ENCODE peak calls at places on chromosomes 6 and 20, in seven cellular contexts. B is heart left ventricle; Z is CD4-positive, alpha-beta T cell; Q is neural progenitor cell; R is RWPE1; T is cardiac muscle cell; O is OCI-LY7. A is an unnamed sample.

GRCh38 chr6:39902136-39902535 is 32.1 kb downstream of the MOCS1 start:
- DNase-seq in Z (no peak), T (no peak), Q (no peak), B (no peak), O (no peak), R (no peak), A (no peak)

GRCh38 chr6:26594730-26595632 is 1.8 kb upstream of the ABT1 start:
- DNase-seq in R (peak), Z (no peak), T (no peak), Q (peak), B (no peak), O (no peak), A (no peak)

GRCh38 chr20:22001886-22002285 is 296.4 kb downstream of the PAX1 start:
- DNase-seq in R (no peak), B (no peak), T (no peak), Z (no peak), O (no peak), Q (no peak), A (no peak)

GRCh38 chr20:53789913-53790675 is 196.5 kb upstream of the ZNF217 start:
- DNase-seq in Q (no peak), R (no peak), O (no peak), T (no peak), Z (no peak), B (no peak), A (no peak)

GRCh38 chr6:149480502-149481280 is 4.1 kb downstream of the ZC3H12D start:
- DNase-seq in R (no peak), B (no peak), Q (no peak), Z (peak), O (peak), T (no peak), A (no peak)

GRCh38 chr6:128361378-128361777 is 159.0 kb downstream of the PTPRK start:
- DNase-seq in R (no peak), T (no peak), Q (no peak), Z (no peak), B (no peak), O (no peak), A (no peak)

GRCh38 chr6:149450679-149451360 is 34.0 kb downstream of the ZC3H12D start:
- DNase-seq in B (peak), R (no peak), O (no peak), Q (peak), Z (no peak), T (no peak), A (peak)

GRCh38 chr20:32463642-32464400 is 105.7 kb downstream of the ASXL1 start:
- DNase-seq in Z (no peak), Q (peak), O (no peak), B (no peak), R (no peak), T (peak), A (peak)

GRCh38 chr6:26172496-26172958 is 85.3 kb downstream of the HFE start:
- DNase-seq in T (peak), Z (peak), Q (peak), B (no peak), R (no peak), O (peak), A (no peak)

GRCh38 chr6:113873043-113873667 is 16.0 kb downstream of the MARCKS start:
- DNase-seq in R (no peak), T (no peak), Z (no peak), B (peak), O (peak), Q (no peak), A (no peak)

GRCh38 chr20:25148181-25148981 is 47.1 kb upstream of the ENTPD6 start:
- DNase-seq in B (no peak), Q (peak), R (peak), T (peak), O (no peak), Z (peak), A (no peak)

GRCh38 chr20:37379967-37380828 is 34.3 kb downstream of the SRC start:
- DNase-seq in R (no peak), Q (no peak), Z (no peak), O (no peak), B (no peak), T (no peak), A (no peak)

GRCh38 chr6:150690681-150691080 is 91.0 kb downstream of the PLEKHG1 start:
- DNase-seq in O (no peak), R (no peak), Z (no peak), B (no peak), T (no peak), Q (peak), A (no peak)

GRCh38 chr6:73704798-73705197 is 8.8 kb downstream of the CD109 start:
- DNase-seq in O (no peak), R (no peak), B (no peak), T (no peak), Q (no peak), Z (no peak), A (no peak)

GRCh38 chr6:5469101-5469846 is 208.0 kb downstream of the FARS2 start:
- DNase-seq in R (no peak), T (peak), O (no peak), Z (no peak), B (no peak), Q (peak), A (no peak)

GRCh38 chr6:166751051-166751595 is 124.1 kb upstream of the RPS6KA2 start:
- DNase-seq in R (no peak), O (peak), B (no peak), Q (peak), Z (no peak), T (peak), A (no peak)

GRCh38 chr20:3783516-3784225 is 2.4 kb upstream of the SPEF1 start:
- DNase-seq in Z (no peak), T (no peak), R (no peak), O (no peak), B (no peak), Q (no peak), A (no peak)

GRCh38 chr20:36795691-36796090 is 22.1 kb upstream of the DSN1 start:
- DNase-seq in T (no peak), R (no peak), Z (no peak), O (no peak), Q (no peak), B (no peak), A (no peak)

GRCh38 chr6:7721654-7722053 is 4.2 kb upstream of the BMP6 start:
- DNase-seq in O (peak), Q (no peak), Z (no peak), B (no peak), T (no peak), R (no peak), A (no peak)

GRCh38 chr6:29826271-29826670 is 1.4 kb upstream of the HLA-G start:
- DNase-seq in O (no peak), Z (no peak), B (no peak), T (no peak), Q (no peak), R (no peak), A (no peak)

GRCh38 chr6:21915707-21916399 is 322.3 kb downstream of the SOX4 start:
- DNase-seq in Z (no peak), B (no peak), T (no peak), R (peak), O (no peak), Q (no peak), A (no peak)

GRCh38 chr6:1615651-1616420 is 6.1 kb downstream of the FOXC1 start:
- DNase-seq in Z (no peak), T (no peak), Q (no peak), B (no peak), R (no peak), O (no peak), A (no peak)

GRCh38 chr6:41591859-41592502 is 45.8 kb downstream of the FOXP4 start:
- DNase-seq in T (peak), O (peak), Q (peak), Z (peak), R (peak), B (peak), A (peak)

GRCh38 chr6:12962529-12962928 is 246.0 kb downstream of the PHACTR1 start:
- DNase-seq in O (no peak), T (no peak), R (no peak), B (no peak), Q (no peak), Z (no peak), A (no peak)

GRCh38 chr6:134381926-134382325 is 64.0 kb upstream of the SGK1 start:
- DNase-seq in O (no peak), B (no peak), Z (no peak), T (no peak), Q (no peak), R (no peak), A (no peak)

GRCh38 chr6:141388666-141389065 is 744.1 kb upstream of the GJE1 start:
- DNase-seq in B (no peak), Q (no peak), T (no peak), R (no peak), Z (no peak), O (no peak), A (no peak)

GRCh38 chr6:43220439-43220951 is 8.8 kb downstream of the DNPH1 start:
- DNase-seq in R (no peak), T (no peak), B (no peak), Q (no peak), O (no peak), Z (no peak), A (no peak)

GRCh38 chr6:43221774-43222101 is 7.5 kb downstream of the DNPH1 start:
- DNase-seq in O (no peak), Q (no peak), R (no peak), Z (no peak), T (no peak), B (no peak), A (no peak)

GRCh38 chr6:43221046-43221773 is 8.1 kb downstream of the DNPH1 start:
- DNase-seq in Z (no peak), R (peak), O (no peak), B (no peak), T (no peak), Q (no peak), A (no peak)

GRCh38 chr6:43222418-43223059 is 6.7 kb downstream of the DNPH1 start:
- DNase-seq in T (no peak), Z (no peak), Q (no peak), R (no peak), O (no peak), B (no peak), A (no peak)

GRCh38 chr6:43223175-43223574 is 6.1 kb downstream of the DNPH1 start:
- DNase-seq in T (no peak), Q (no peak), B (no peak), Z (no peak), R (no peak), O (no peak), A (no peak)
- H3K27ac ChIP-seq in T (no peak), Q (no peak), B (no peak), Z (peak), R (peak), O (peak), A (no peak)

GRCh38 chr20:51542894-51543788 is 622 bp upstream of the NFATC2 start:
- DNase-seq in R (no peak), O (peak), T (no peak), Q (no peak), B (no peak), Z (no peak), A (no peak)

GRCh38 chr20:51540585-51540984 is 1.9 kb downstream of the NFATC2 start:
- DNase-seq in Q (no peak), O (no peak), T (no peak), B (no peak), R (no peak), Z (no peak), A (no peak)

GRCh38 chr20:51545515-51545914 is 3.0 kb upstream of the NFATC2 start:
- DNase-seq in Q (no peak), R (no peak), T (no peak), B (no peak), O (no peak), Z (no peak), A (no peak)

GRCh38 chr20:51541189-51542032 is 1.1 kb downstream of the NFATC2 start:
- DNase-seq in R (no peak), Z (peak), Q (peak), O (peak), B (peak), T (peak), A (peak)

DNA sequence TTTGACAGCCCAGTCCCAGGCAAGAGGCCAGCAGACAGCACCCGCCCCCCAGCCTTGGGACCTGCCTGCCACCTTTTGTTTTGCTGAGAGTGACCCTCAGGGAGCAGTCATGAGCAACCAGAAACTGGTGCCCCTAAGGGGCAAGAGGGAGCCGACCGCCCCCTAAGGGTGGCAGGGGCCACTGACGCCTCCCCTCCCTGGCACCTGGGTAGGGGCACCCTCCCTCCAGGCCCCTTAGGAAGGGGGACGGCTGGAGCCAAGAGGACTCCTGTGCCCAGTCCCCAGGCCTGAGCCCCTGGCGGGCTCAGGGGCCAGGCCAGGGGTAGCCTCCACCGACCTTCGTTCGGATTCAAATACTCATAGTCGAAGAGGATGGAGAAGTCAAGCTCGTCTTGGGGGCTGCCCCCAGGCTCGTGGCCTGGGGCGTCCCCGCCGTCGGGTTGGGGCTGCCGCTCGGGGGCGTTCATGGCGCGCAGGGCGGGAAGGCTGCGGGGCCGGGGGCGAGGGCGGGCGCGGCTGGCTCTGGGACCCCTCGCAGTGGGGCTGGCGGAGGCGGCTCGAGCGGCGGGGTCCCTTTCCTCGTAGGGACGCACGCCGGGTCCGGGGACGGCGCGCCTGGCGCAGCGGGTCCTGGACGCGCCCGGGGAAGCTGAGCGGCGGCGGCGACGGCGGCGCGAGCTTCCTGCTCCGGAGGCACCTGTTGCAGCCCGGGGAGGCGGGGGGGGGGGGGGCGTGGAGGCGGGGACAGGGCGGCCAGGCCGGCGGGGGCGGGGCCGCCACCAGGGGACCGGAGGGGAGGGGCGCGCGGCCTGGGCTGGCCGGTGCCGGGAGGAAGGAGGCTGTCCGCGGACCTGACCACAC is at the start of gene NFATC2:
- DNase-seq in O (peak), Z (peak), T (peak), B (peak), Q (peak), R (peak), A (no peak)
- H3K27ac ChIP-seq in O (peak), Z (peak), T (peak), B (peak), Q (no peak), R (no peak), A (peak)

GRCh38 chr6:32855467-32856174 is 1.6 kb downstream of the PSMB9 start:
- DNase-seq in B (no peak), R (no peak), Q (no peak), T (no peak), O (no peak), Z (no peak), A (no peak)
- H3K27ac ChIP-seq in B (peak), R (no peak), Q (no peak), T (no peak), O (peak), Z (no peak), A (no peak)

GRCh38 chr6:14661696-14662095 is 544.1 kb downstream of the CD83 start:
- DNase-seq in O (no peak), T (no peak), B (no peak), R (no peak), Q (peak), Z (no peak), A (no peak)
- H3K27ac ChIP-seq in O (peak), T (no peak), B (no peak), R (no peak), Q (no peak), Z (peak), A (no peak)

GRCh38 chr6:75621846-75622245 is 20.2 kb downstream of the SENP6 start:
- DNase-seq in R (no peak), O (no peak), Z (no peak), B (no peak), T (no peak), Q (no peak), A (no peak)
- H3K27ac ChIP-seq in R (no peak), O (no peak), Z (no peak), B (no peak), T (no peak), Q (no peak), A (no peak)

DNA sequence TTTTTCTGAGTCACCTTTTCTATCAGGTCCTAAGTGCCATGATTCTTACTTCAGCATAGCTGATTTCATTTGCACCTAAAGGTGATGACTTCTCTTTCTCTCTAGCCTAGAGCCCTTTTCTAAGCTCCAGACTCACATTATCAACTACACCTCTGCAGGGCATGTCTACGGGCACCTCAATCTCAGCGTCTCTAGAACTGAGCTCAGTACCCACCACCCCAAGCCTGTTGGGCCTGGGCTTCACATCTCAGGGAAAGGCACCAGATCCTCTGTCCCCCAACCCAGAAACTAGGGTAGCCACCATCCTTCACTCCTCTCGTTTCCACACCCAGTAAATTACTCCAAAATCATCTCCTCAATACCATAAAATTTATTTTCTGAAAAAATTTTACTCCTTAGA is 10.6 kb upstream of the PLCG1 start:
- DNase-seq in R (no peak), Z (no peak), T (no peak), B (no peak), Q (no peak), O (no peak), A (no peak)
- H3K27ac ChIP-seq in R (no peak), Z (no peak), T (peak), B (no peak), Q (no peak), O (no peak), A (no peak)

GRCh38 chr6:16720861-16721260 is 40.4 kb downstream of the ATXN1 start:
- DNase-seq in T (no peak), Q (no peak), O (no peak), B (no peak), R (no peak), Z (no peak), A (no peak)

GRCh38 chr6:16725145-16725864 is 36.0 kb downstream of the ATXN1 start:
- DNase-seq in Z (no peak), O (no peak), T (no peak), R (peak), Q (no peak), B (no peak), A (no peak)

GRCh38 chr6:16723833-16724232 is 37.4 kb downstream of the ATXN1 start:
- DNase-seq in R (peak), B (no peak), T (peak), O (no peak), Q (no peak), Z (no peak), A (no peak)

GRCh38 chr6:16721977-16722376 is 39.3 kb downstream of the ATXN1 start:
- DNase-seq in R (peak), T (no peak), O (no peak), Z (no peak), B (no peak), Q (no peak), A (no peak)

DNA sequence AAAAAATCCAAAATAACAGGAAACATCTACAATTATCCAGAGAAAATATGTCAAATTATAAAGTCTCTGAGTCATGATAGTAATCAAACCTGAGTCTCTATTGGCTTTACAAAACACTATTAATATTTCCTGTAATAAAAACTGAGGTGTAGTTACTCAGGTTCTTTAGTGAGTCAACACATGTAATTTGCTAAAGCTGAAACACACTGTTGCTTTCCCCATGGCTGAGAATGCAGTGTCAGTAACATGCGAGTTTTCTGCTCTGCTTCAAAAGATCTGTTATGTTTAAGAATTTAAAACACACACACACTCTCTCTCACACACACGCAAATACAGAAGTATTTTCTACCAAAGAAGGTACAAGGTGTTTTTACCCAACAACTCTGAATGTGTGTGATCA is 38.6 kb downstream of the ATXN1 start:
- DNase-seq in Z (no peak), Q (no peak), T (no peak), B (no peak), O (no peak), R (peak), A (no peak)
- H3K27ac ChIP-seq in Z (no peak), Q (no peak), T (no peak), B (no peak), O (no peak), R (no peak), A (no peak)